ENCODE peak calls at places on chromosomes 13 and 19, in six cellular contexts. G is CD8-positive, alpha-beta T cell; N is stimulated activated CD8-positive, alpha-beta memory T cell treated with anti-CD3 and anti-CD28 coated beads, Interleukin-7, amount 100 ng/mL, for 4 hours; J is anterior cingulate cortex; P is tibial nerve; S is brain microvascular endothelial cell. T is an unnamed sample.

GRCh38 chr13:105918842-105919741 is 616.4 kb downstream of the EFNB2 start:
- DNase-seq in G (no peak), N (no peak), J (no peak), P (no peak), S (peak), T (peak)

GRCh38 chr13:99269627-99270252 is 11.6 kb upstream of the GPR18 start:
- DNase-seq in G (peak), N (no peak), J (no peak), P (no peak), S (peak), T (peak)

GRCh38 chr13:62997038-62997619 is 1581.5 kb upstream of the PCDH20 start:
- DNase-seq in G (no peak), N (no peak), J (no peak), P (no peak), S (no peak), T (no peak)

GRCh38 chr19:42111811-42112210 is 20.4 kb downstream of the POU2F2 start:
- DNase-seq in G (no peak), N (no peak), J (no peak), P (no peak), S (no peak), T (peak)

GRCh38 chr19:7294571-7295212 is 478 bp upstream of the INSR start:
- DNase-seq in G (no peak), N (no peak), J (peak), P (peak), S (no peak), T (peak)

GRCh38 chr13:38228322-38228721 is 121.3 kb upstream of the UFM1 start:
- DNase-seq in G (no peak), N (no peak), J (no peak), P (no peak), S (no peak), T (no peak)

GRCh38 chr19:45577111-45577905 is 7.3 kb downstream of the OPA3 start:
- DNase-seq in G (no peak), N (no peak), J (no peak), P (no peak), S (peak), T (peak)

GRCh38 chr13:47184311-47184710 is 287.5 kb upstream of the HTR2A start:
- DNase-seq in G (no peak), N (no peak), J (no peak), P (no peak), S (no peak), T (peak)

GRCh38 chr13:29260684-29261083 is 334.8 kb downstream of the SLC7A1 start:
- DNase-seq in G (no peak), N (no peak), J (no peak), P (no peak), S (no peak), T (no peak)

GRCh38 chr19:6639439-6639838 is 30.5 kb downstream of the TNFSF14 start:
- DNase-seq in G (no peak), N (no peak), J (no peak), P (no peak), S (peak), T (no peak)

GRCh38 chr19:7729211-7729610 is 2.7 kb downstream of the CLEC4G start:
- DNase-seq in G (no peak), N (no peak), J (no peak), P (no peak), S (no peak), T (no peak)

GRCh38 chr13:109576331-109576813 is 210.0 kb downstream of the IRS2 start:
- DNase-seq in G (no peak), N (no peak), J (no peak), P (no peak), S (peak), T (no peak)

GRCh38 chr13:97856001-97856675 is 97.3 kb upstream of the IPO5 start:
- DNase-seq in G (no peak), N (no peak), J (no peak), P (peak), S (no peak), T (peak)

GRCh38 chr19:41225238-41226052 is 6.4 kb downstream of the AXL start:
- DNase-seq in G (peak), N (peak), J (no peak), P (peak), S (peak), T (peak)

GRCh38 chr13:44317752-44318550 is 55.7 kb upstream of the SERP2 start:
- DNase-seq in G (no peak), N (no peak), J (no peak), P (no peak), S (no peak), T (peak)

GRCh38 chr19:54674021-54674617 is 11.3 kb downstream of the LILRB4 start:
- DNase-seq in G (no peak), N (no peak), J (no peak), P (no peak), S (no peak), T (peak)

GRCh38 chr19:873084-874019 is 13.9 kb downstream of the CFD start:
- DNase-seq in G (peak), N (peak), J (no peak), P (no peak), S (no peak), T (peak)

GRCh38 chr13:90686438-90686837 is 661.0 kb upstream of the MIR17HG start:
- DNase-seq in G (no peak), N (no peak), J (no peak), P (no peak), S (peak), T (peak)

GRCh38 chr19:41316306-41316920 is 6.4 kb downstream of the CCDC97 start:
- DNase-seq in G (no peak), N (no peak), J (no peak), P (no peak), S (no peak), T (no peak)

GRCh38 chr19:3855321-3855720 is 13.5 kb downstream of the ZFR2 start:
- DNase-seq in G (no peak), N (no peak), J (no peak), P (no peak), S (peak), T (no peak)

GRCh38 chr13:80529734-80530133 is 188.8 kb upstream of the SPRY2 start:
- DNase-seq in G (no peak), N (no peak), J (no peak), P (no peak), S (peak), T (no peak)

GRCh38 chr13:51154029-51154555 is 43.0 kb upstream of the C13orf42 start:
- DNase-seq in G (no peak), N (no peak), J (no peak), P (no peak), S (peak), T (peak)

GRCh38 chr13:36834299-36834698 is 15.3 kb downstream of the RFXAP start:
- DNase-seq in G (no peak), N (no peak), J (no peak), P (no peak), S (no peak), T (peak)

GRCh38 chr19:35743640-35744306 is 1.4 kb downstream of the U2AF1L4 start:
- DNase-seq in G (no peak), N (no peak), J (no peak), P (no peak), S (no peak), T (no peak)

GRCh38 chr19:19443902-19444693 is 38.6 kb downstream of the GATAD2A start:
- DNase-seq in G (no peak), N (no peak), J (no peak), P (no peak), S (no peak), T (no peak)

GRCh38 chr19:47564081-47564480 is 8.9 kb downstream of the ZNF541 start:
- DNase-seq in G (no peak), N (no peak), J (no peak), P (no peak), S (no peak), T (no peak)

GRCh38 chr13:29396446-29396845 is 199.0 kb downstream of the SLC7A1 start:
- DNase-seq in G (no peak), N (no peak), J (no peak), P (no peak), S (no peak), T (no peak)

T was measured in EH.